ENCODE peak calls at places on chromosome 4, in five cellular contexts. One of them, this sample, is unnamed.
A peak's percentile ranks its signal among the peaks of the same experiment; 100 is the strongest.

GRCh38 chr4:181822005-181822375 is 421.2 kb upstream of the TENM3 start:
- DNase-seq in WTC11: no peak
- DNase-seq in endothelial cell: no peak
- DNase-seq in uterus: no peak
- DNase-seq in cardiac fibroblast: no peak
- DNase-seq in this sample: no peak

GRCh38 chr4:76666940-76667532 is 230.9 kb downstream of the SOWAHB start:
- DNase-seq in WTC11: no peak
- DNase-seq in endothelial cell: no peak
- DNase-seq in uterus: no peak
- DNase-seq in cardiac fibroblast: no peak
- DNase-seq in this sample: peak; percentile 38

GRCh38 chr4:110787781-110788180 is 164.9 kb upstream of the PITX2 start:
- DNase-seq in WTC11: no peak
- DNase-seq in endothelial cell: no peak
- DNase-seq in uterus: no peak
- DNase-seq in cardiac fibroblast: no peak
- DNase-seq in this sample: no peak

GRCh38 chr4:74618659-74619058 is 173.7 kb downstream of the AREG start:
- DNase-seq in WTC11: no peak
- DNase-seq in endothelial cell: no peak
- DNase-seq in uterus: no peak
- DNase-seq in cardiac fibroblast: peak; percentile 86
- DNase-seq in this sample: no peak

GRCh38 chr4:159190646-159191045 is 87.8 kb downstream of the RAPGEF2 start:
- DNase-seq in WTC11: no peak
- DNase-seq in endothelial cell: no peak
- DNase-seq in uterus: no peak
- DNase-seq in cardiac fibroblast: no peak
- DNase-seq in this sample: no peak

GRCh38 chr4:172344266-172344772 is 531.1 kb downstream of the GALNTL6 start:
- DNase-seq in WTC11: no peak
- DNase-seq in endothelial cell: no peak
- DNase-seq in uterus: no peak
- DNase-seq in cardiac fibroblast: no peak
- DNase-seq in this sample: no peak

GRCh38 chr4:47154816-47155370 is 123.5 kb downstream of the GABRB1 start:
- DNase-seq in WTC11: no peak
- DNase-seq in endothelial cell: no peak
- DNase-seq in uterus: no peak
- DNase-seq in cardiac fibroblast: no peak
- DNase-seq in this sample: no peak

GRCh38 chr4:687048-687974 is 1.6 kb downstream of the SLC49A3 start:
- DNase-seq in WTC11: no peak
- DNase-seq in endothelial cell: no peak
- DNase-seq in uterus: peak; percentile 86
- DNase-seq in cardiac fibroblast: peak; percentile 95
- DNase-seq in this sample: peak; percentile 92

GRCh38 chr4:20444599-20445337 is 193.1 kb downstream of the SLIT2 start:
- DNase-seq in WTC11: no peak
- DNase-seq in endothelial cell: no peak
- DNase-seq in uterus: no peak
- DNase-seq in cardiac fibroblast: no peak
- DNase-seq in this sample: peak; percentile 56

DNA sequence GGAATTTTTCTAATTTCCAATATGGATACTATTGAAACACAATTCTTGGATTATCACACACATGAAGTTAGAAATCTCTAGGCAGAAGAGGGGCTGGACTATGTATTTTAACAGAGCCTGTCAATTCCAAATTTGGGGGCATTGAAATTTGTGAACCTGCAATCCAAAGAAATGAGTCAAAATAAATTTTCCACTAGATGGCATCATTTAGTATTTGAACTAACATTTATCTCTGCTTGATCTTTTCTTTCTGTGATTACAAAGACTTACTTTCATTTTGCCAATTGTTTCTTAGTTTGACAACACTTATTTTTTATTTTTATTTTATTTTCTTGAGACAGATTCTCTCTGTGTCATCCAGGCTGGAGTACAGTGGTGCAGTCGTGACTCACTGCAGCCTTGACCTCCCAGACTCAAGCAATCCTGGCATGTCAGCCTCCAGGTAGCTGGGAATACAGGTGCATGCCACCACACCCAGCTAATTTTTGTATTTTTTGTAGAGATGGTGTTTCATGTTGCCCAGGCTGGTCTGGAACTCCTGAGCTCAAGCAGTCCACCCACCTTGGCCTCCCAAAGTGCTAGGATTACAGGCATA is 2.7 kb upstream of the PYURF start:
- DNase-seq in WTC11: no peak
- DNase-seq in endothelial cell: no peak
- DNase-seq in uterus: no peak
- DNase-seq in cardiac fibroblast: peak; percentile 37
- DNase-seq in this sample: peak; percentile 24
- TF ChIP-seq CTCF in WTC11: no peak
- TF ChIP-seq CTCF in endothelial cell: no peak
- TF ChIP-seq CTCF in uterus: peak; percentile 24
- TF ChIP-seq CTCF in cardiac fibroblast: no peak
- TF ChIP-seq CTCF in this sample: no peak

GRCh38 chr4:67288964-67289363 is 256.3 kb downstream of the CENPC start:
- DNase-seq in WTC11: peak; percentile 73
- DNase-seq in endothelial cell: peak; percentile 66
- DNase-seq in uterus: no peak
- DNase-seq in cardiac fibroblast: no peak
- DNase-seq in this sample: no peak
- TF ChIP-seq CTCF in WTC11: peak; percentile 44
- TF ChIP-seq CTCF in endothelial cell: peak; percentile 27
- TF ChIP-seq CTCF in uterus: no peak
- TF ChIP-seq CTCF in cardiac fibroblast: peak; percentile 21
- TF ChIP-seq CTCF in this sample: no peak

DNA sequence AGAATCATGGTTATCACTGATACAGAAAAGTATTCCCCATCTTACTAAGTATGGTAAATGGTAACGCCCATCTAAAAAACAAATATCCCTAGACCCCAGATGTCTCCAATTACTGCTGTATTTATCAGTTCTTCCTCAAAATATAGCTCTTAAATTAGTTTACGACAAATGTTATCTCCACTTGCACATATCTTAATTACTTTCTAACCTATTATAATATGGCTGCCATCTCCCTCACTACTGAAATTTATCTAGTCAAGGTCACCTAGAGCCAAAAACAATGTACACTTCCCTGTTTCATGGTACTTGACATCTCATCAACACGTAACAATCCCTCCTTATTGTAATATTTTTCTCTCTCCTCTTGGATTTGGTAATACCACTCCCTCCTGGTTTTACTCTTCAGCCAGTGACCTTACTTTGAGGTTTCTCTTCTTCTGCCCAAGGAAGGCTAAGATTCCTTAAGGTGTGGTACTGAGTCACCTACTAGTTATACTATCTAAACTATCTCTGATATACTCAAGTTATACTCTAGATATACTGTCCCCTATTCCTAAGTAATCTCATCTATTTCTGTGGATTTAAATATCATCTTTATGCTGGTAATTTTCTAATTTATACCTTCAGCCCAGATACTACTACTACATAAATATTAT is 8.6 kb downstream of the LCORL start:
- DNase-seq in WTC11: no peak
- DNase-seq in endothelial cell: no peak
- DNase-seq in uterus: no peak
- DNase-seq in cardiac fibroblast: no peak
- DNase-seq in this sample: no peak
- TF ChIP-seq CTCF in WTC11: no peak
- TF ChIP-seq CTCF in endothelial cell: no peak
- TF ChIP-seq CTCF in uterus: no peak
- TF ChIP-seq CTCF in cardiac fibroblast: no peak
- TF ChIP-seq CTCF in this sample: no peak

GRCh38 chr4:180407273-180407885 is 1835.8 kb upstream of the TENM3 start:
- DNase-seq in WTC11: no peak
- DNase-seq in endothelial cell: no peak
- DNase-seq in uterus: no peak
- DNase-seq in cardiac fibroblast: no peak
- DNase-seq in this sample: no peak
- TF ChIP-seq CTCF in WTC11: no peak
- TF ChIP-seq CTCF in endothelial cell: no peak
- TF ChIP-seq CTCF in uterus: no peak
- TF ChIP-seq CTCF in cardiac fibroblast: no peak
- TF ChIP-seq CTCF in this sample: no peak

DNA sequence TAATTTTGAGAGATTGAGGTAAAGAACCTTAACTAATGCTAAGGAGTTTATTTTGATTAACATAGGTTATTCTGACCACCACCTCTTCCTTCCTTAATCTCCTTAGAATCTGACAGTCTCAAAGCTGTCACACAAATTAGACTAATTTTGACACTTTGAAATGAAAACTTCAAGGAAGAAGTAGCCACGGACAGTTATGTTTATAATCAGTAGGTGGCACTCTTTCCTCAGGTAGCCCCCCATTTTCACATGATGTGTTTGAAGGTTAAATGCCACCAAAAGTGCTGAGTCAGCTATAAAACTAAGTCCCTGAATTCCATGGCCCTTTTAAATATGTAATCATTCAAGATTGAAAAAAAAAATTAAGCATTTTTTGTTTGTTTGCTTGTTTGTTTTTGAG is 22.4 kb downstream of the TMEM33 start:
- DNase-seq in WTC11: no peak
- DNase-seq in endothelial cell: no peak
- DNase-seq in uterus: no peak
- DNase-seq in cardiac fibroblast: peak; percentile 35
- DNase-seq in this sample: peak; percentile 23
- TF ChIP-seq CTCF in WTC11: peak; percentile 32
- TF ChIP-seq CTCF in endothelial cell: peak; percentile 58
- TF ChIP-seq CTCF in uterus: no peak
- TF ChIP-seq CTCF in cardiac fibroblast: peak; percentile 26
- TF ChIP-seq CTCF in this sample: peak; percentile 35

This sample was measured in fibroblast of villous mesenchyme.